ENCODE peak calls at places on chromosome 17, in four cellular contexts. O, F, T and Q are unnamed samples.

GRCh38 chr17:50686494-50687199 is 21.1 kb downstream of the ANKRD40 start:
- DNase-seq in O (peak; percentile 89), F (no peak), T (peak; percentile 79), Q (peak; percentile 70)

GRCh38 chr17:42125565-42125964 is 3.0 kb downstream of the HSPB9 start:
- DNase-seq in O (no peak), F (no peak), T (no peak), Q (no peak)

GRCh38 chr17:2689411-2690164 is 22.0 kb downstream of the CLUH start:
- DNase-seq in O (peak; percentile 51), F (peak; percentile 14), T (no peak), Q (peak; percentile 22)

GRCh38 chr17:47265983-47266541 is 12.4 kb downstream of the ITGB3 start:
- DNase-seq in O (no peak), F (no peak), T (no peak), Q (no peak)

GRCh38 chr17:31580331-31581021 is 189.0 kb downstream of the RAB11FIP4 start:
- DNase-seq in O (no peak), F (no peak), T (peak; percentile 44), Q (no peak)

GRCh38 chr17:47179141-47179540 is 10.0 kb downstream of the CDC27 start:
- DNase-seq in O (no peak), F (no peak), T (no peak), Q (no peak)

GRCh38 chr17:47857551-47858410 is 6.8 kb upstream of the SP6 start:
- DNase-seq in O (no peak), F (no peak), T (no peak), Q (no peak)

GRCh38 chr17:74767111-74767516 is 9.0 kb downstream of the NAT9 start:
- DNase-seq in O (no peak), F (no peak), T (no peak), Q (no peak)

GRCh38 chr17:51006601-51007000 is 114.1 kb downstream of the SPAG9 start:
- DNase-seq in O (no peak), F (no peak), T (no peak), Q (no peak)

GRCh38 chr17:5049314-5049819 is 14.1 kb upstream of the SLC52A1 start:
- DNase-seq in O (no peak), F (no peak), T (peak; percentile 32), Q (no peak)

GRCh38 chr17:56786989-56787482 is 46.7 kb downstream of the C17orf67 start:
- DNase-seq in O (no peak), F (no peak), T (no peak), Q (no peak)

GRCh38 chr17:68398731-68399637 is 58.3 kb downstream of the WIPI1 start:
- DNase-seq in O (no peak), F (peak; percentile 50), T (peak; percentile 60), Q (peak; percentile 53)

GRCh38 chr17:82051776-82052637 is at the start of the genes GPS1 and RFNG:
- DNase-seq in O (peak; percentile 85), F (peak; percentile 84), T (peak; percentile 82), Q (peak; percentile 92)

GRCh38 chr17:49545811-49546545 is 29.7 kb upstream of the NXPH3 start:
- DNase-seq in O (no peak), F (no peak), T (no peak), Q (no peak)

GRCh38 chr17:20216154-20216815 is 207.1 kb downstream of the SPECC1 start:
- DNase-seq in O (no peak), F (no peak), T (no peak), Q (no peak)

GRCh38 chr17:77313831-77314230 is 173.1 kb downstream of the SEC14L1 start:
- DNase-seq in O (peak; percentile 31), F (no peak), T (no peak), Q (no peak)
- H3K4me1 ChIP-seq in O (no peaks in the 10 kb centered on the region), F (peaks cover 11% of the 10 kb centered on the region), T (peaks cover 24% of the 10 kb centered on the region), Q (no peaks in the 10 kb centered on the region)

GRCh38 chr17:58338454-58338841 is 9.9 kb upstream of the TSPOAP1 start:
- DNase-seq in O (no peak), F (no peak), T (no peak), Q (no peak)
- TF ChIP-seq CTCF in O (no peak), F (no peak), T (no peak), Q (no peak)

GRCh38 chr17:21679256-21680146 is 12.8 kb upstream of the KCNJ18 start:
- DNase-seq in O (no peak), F (no peak), T (no peak), Q (peak; percentile 77)
- H3K9me3 ChIP-seq in O (no peaks in the 10 kb centered on the region), F (peaks cover 12% of the 10 kb centered on the region), T (peaks cover 1% of the 10 kb centered on the region), Q (no peaks in the 10 kb centered on the region)

DNA sequence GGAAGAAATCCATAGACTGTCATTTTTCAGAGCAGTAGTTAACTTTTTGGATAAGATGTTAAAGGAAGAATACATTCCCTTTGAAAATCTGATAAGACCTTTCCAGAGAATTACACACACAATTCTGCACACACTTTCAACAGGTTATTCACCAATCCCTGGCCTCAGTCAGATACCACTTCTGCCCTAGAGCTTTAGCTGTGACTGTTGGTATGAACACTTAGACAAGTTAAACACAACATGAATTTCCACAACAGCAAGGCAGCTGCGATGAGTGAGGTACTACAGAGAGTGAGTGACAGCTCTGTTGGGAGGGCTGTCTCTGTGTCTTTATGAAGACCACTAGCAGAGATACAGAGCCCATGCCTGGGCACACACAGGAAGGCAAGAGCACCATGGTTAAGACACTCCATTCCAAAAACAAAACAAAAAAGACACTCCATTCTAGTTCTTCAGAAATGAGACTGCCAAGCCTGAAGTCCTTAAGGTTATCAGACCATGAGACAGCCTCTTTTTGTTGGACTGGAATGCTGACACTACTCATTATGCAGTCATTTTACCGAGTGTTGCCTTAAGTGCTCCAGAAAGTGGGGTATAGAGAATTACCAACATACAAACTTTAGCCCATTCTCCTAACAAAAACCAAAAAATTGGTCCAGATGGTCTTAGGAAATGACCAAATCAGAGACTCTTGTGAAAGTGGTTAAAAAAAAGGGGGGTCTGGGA is 42.4 kb downstream of the TOM1L2 start:
- DNase-seq in O (no peak), F (no peak), T (no peak), Q (no peak)
- H3K4me1 ChIP-seq in O (no peaks in the 10 kb centered on the region), F (peaks cover 36% of the 10 kb centered on the region), T (peaks cover 23% of the 10 kb centered on the region), Q (peaks cover 17% of the 10 kb centered on the region)

DNA sequence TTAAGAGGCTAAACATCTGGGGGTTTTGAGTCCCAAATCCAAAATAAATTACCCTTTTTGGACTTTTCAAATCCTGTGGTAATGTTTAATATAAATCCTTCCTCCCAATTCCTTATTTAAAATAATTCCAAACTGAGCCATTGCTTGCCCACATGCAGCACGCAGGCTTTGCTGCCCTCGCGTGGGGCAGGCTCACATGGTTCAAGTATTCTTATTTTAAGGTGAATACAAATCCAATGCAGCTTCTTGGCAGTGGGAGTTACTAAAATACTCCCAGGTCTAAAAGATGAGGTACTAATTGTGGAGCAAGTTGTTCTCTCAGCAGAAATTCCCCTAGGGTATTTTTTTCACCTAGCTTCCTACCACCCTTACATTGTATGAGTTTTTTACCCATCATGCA is 33.0 kb downstream of the CYB561 start:
- DNase-seq in O (no peak), F (no peak), T (no peak), Q (no peak)
- TF ChIP-seq CTCF in O (no peak), F (no peak), T (no peak), Q (no peak)

GRCh38 chr17:18896947-18897346 is 39.0 kb downstream of the PRPSAP2 start:
- DNase-seq in O (no peak), F (no peak), T (no peak), Q (no peak)
- H3K9me3 ChIP-seq in O (no peaks in the 10 kb centered on the region), F (peaks cover 8% of the 10 kb centered on the region), T (no peaks in the 10 kb centered on the region), Q (no peaks in the 10 kb centered on the region)

GRCh38 chr17:46025060-46025459 is 26.0 kb downstream of the STH start:
- DNase-seq in O (no peak), F (no peak), T (no peak), Q (no peak)

GRCh38 chr17:46025510-46025909 is 26.5 kb downstream of the STH start:
- DNase-seq in O (no peak), F (no peak), T (no peak), Q (no peak)

GRCh38 chr17:46026045-46026814 is 27.2 kb downstream of the STH start:
- DNase-seq in O (no peak), F (no peak), T (no peak), Q (no peak)

GRCh38 chr17:46023783-46024388 is 24.8 kb downstream of the STH start:
- DNase-seq in O (no peak), F (no peak), T (no peak), Q (peak; percentile 36)

DNA sequence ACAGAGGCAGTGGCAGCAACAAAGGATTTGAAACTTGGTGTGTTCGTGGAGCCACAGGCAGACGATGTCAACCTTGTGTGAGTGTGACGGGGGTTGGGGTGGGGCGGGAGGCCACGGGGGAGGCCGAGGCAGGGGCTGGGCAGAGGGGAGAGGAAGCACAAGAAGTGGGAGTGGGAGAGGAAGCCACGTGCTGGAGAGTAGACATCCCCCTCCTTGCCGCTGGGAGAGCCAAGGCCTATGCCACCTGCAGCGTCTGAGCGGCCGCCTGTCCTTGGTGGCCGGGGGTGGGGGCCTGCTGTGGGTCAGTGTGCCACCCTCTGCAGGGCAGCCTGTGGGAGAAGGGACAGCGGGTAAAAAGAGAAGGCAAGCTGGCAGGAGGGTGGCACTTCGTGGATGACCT is 25.5 kb downstream of the STH start:
- DNase-seq in O (no peak), F (no peak), T (no peak), Q (peak; percentile 76)
- H3K4me1 ChIP-seq in O (no peaks in the 10 kb centered on the region), F (peaks cover 5% of the 10 kb centered on the region), T (no peaks in the 10 kb centered on the region), Q (peaks cover 19% of the 10 kb centered on the region)